ENCODE peak calls at places on chromosome 5, in five cellular contexts. Z, X, B, M and H are unnamed samples.
A peak's percentile ranks its signal among the peaks of the same experiment; 100 is the strongest.

GRCh38 chr5:91288117-91288516 is 95.0 kb downstream of the ARRDC3 start:
- DNase-seq in Z (no peak), M (no peak), X (no peak), B (no peak), H (no peak)

GRCh38 chr5:147170603-147171002 is 64.2 kb upstream of the STK32A start:
- DNase-seq in Z (no peak), M (no peak), B (peak; percentile 98), X (no peak), H (no peak)

GRCh38 chr5:88269222-88269771 is 652 bp upstream of the TMEM161B start:
- DNase-seq in M (peak; percentile 12), X (no peak), B (peak; percentile 6), Z (peak; percentile 16), H (peak; percentile 3)

GRCh38 chr5:113162770-113163169 is 186.2 kb downstream of the DCP2 start:
- DNase-seq in Z (no peak), B (no peak), M (no peak), X (peak; percentile 31), H (no peak)

GRCh38 chr5:165157209-165157608 is 1651.8 kb downstream of the MAT2B start:
- DNase-seq in X (no peak), M (no peak), Z (no peak), B (no peak), H (no peak)

GRCh38 chr5:97111612-97112011 is 30.8 kb downstream of the LIX1 start:
- DNase-seq in B (peak; percentile 56), Z (no peak), X (no peak), M (no peak), H (no peak)

GRCh38 chr5:73311291-73312110 is 137.1 kb downstream of the FOXD1 start:
- DNase-seq in X (peak; percentile 71), M (no peak), Z (no peak), B (no peak), H (peak; percentile 23)

GRCh38 chr5:32388429-32389111 is 56.0 kb downstream of the ZFR start:
- DNase-seq in M (no peak), Z (no peak), B (no peak), X (no peak), H (no peak)

GRCh38 chr5:173902334-173902733 is 14.2 kb downstream of the CPEB4 start:
- DNase-seq in M (no peak), Z (no peak), X (no peak), B (no peak), H (no peak)

GRCh38 chr5:91182763-91183162 is 200.4 kb downstream of the ARRDC3 start:
- DNase-seq in Z (no peak), X (peak; percentile 43), M (no peak), B (no peak), H (no peak)

GRCh38 chr5:4520557-4520956 is 619.6 kb upstream of the ADAMTS16 start:
- DNase-seq in M (no peak), Z (no peak), X (no peak), B (no peak), H (no peak)

GRCh38 chr5:113182658-113183344 is 206.2 kb downstream of the DCP2 start:
- DNase-seq in Z (no peak), X (no peak), B (no peak), M (no peak), H (no peak)

GRCh38 chr5:169133500-169133899 is 167.4 kb downstream of the SLIT3 start:
- DNase-seq in Z (no peak), B (no peak), M (no peak), X (no peak), H (no peak)

GRCh38 chr5:123285122-123286011 is 137.8 kb downstream of the CEP120 start:
- DNase-seq in M (no peak), B (no peak), X (peak; percentile 54), Z (no peak), H (no peak)

GRCh38 chr5:95924720-95925119 is 36.9 kb downstream of the ELL2 start:
- DNase-seq in M (no peak), B (peak; percentile 90), Z (no peak), X (no peak), H (peak; percentile 25)

GRCh38 chr5:14284366-14285148 is 141.4 kb downstream of the TRIO start:
- DNase-seq in X (no peak), B (no peak), M (no peak), Z (no peak), H (no peak)

GRCh38 chr5:175658299-175659145 is 651 bp downstream of the HRH2 start:
- DNase-seq in M (no peak), B (no peak), Z (no peak), X (peak; percentile 76), H (no peak)

GRCh38 chr5:154397652-154398406 is 48.0 kb upstream of the SAP30L start:
- DNase-seq in X (no peak), M (no peak), B (no peak), Z (no peak), H (no peak)

GRCh38 chr5:87398981-87399616 is 13.6 kb downstream of the CCNH start:
- DNase-seq in M (no peak), X (no peak), B (no peak), Z (no peak), H (no peak)

GRCh38 chr5:7827602-7828001 is 23.3 kb downstream of the CFAP90 start:
- DNase-seq in M (no peak), X (no peak), B (no peak), Z (no peak), H (no peak)

GRCh38 chr5:150155258-150156032 is at the start of gene PDGFRB:
- DNase-seq in M (no peak), Z (peak; percentile 58), X (peak; percentile 79), B (no peak), H (no peak)

GRCh38 chr5:135488727-135489465 is 36.7 kb upstream of the TIFAB start:
- DNase-seq in Z (peak; percentile 83), B (peak; percentile 81), X (peak; percentile 84), M (no peak), H (peak; percentile 53)

GRCh38 chr5:1112596-1113331 is 901 bp upstream of the SLC12A7 start:
- DNase-seq in M (no peak), B (peak; percentile 20), X (no peak), Z (no peak), H (no peak)

GRCh38 chr5:89613222-89613956 is 730.4 kb upstream of the MEF2C start:
- DNase-seq in X (no peak), M (peak; percentile 31), Z (no peak), B (no peak), H (no peak)

GRCh38 chr5:173550641-173551040 is 65.8 kb downstream of the BOD1 start:
- DNase-seq in Z (no peak), X (no peak), B (no peak), M (no peak), H (no peak)

GRCh38 chr5:53302524-53302923 is 177.9 kb upstream of the FST start:
- DNase-seq in Z (no peak), B (no peak), X (no peak), M (no peak), H (no peak)

GRCh38 chr5:150376799-150377771 is 19.6 kb downstream of the TCOF1 start:
- DNase-seq in X (no peak), M (no peak), Z (no peak), B (no peak), H (no peak)

GRCh38 chr5:64678400-64678799 is 11.9 kb upstream of the SHISAL2B start:
- DNase-seq in M (no peak), Z (no peak), B (no peak), X (no peak), H (no peak)

GRCh38 chr5:150178262-150178661 is 11.6 kb upstream of the SLC6A7 start:
- DNase-seq in M (no peak), Z (no peak), B (no peak), X (no peak), H (no peak)

GRCh38 chr5:173925449-173926071 is 37.4 kb downstream of the CPEB4 start:
- DNase-seq in B (no peak), X (no peak), Z (peak; percentile 33), M (no peak), H (peak; percentile 69)

GRCh38 chr5:45385321-45386058 is 310.7 kb downstream of the HCN1 start:
- DNase-seq in X (no peak), Z (no peak), M (no peak), B (no peak), H (no peak)

DNA sequence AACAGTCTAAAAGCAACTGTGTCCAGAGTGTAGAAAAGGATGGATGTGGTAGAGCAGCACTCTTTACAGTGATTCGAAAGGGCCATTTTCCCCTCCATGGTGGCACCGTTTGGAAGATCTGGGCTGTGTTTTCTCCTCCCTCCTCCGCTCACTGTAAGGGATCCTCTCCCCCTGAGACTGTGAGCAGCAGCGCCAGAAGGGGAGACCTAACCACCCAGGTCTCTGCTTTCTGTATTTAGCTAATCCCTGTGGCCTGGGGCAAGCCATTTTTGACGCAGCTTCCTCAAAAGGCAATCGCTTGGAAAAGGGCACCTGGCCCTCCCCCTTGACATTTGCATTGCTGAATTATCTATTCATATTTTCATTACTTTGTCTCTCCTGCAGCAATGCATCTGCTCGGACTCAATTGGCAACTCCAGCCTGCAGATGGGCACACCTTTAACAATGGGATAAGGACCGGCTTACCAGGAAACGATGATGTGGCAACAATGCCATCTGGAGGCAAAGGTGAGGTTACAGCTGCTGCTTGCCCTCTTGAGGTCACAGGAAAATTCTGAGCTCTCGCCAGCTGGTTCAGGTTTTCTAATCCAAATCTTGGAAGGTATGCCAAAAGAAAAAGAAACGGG is 244.3 kb upstream of the WWC1 start:
- DNase-seq in Z (no peak), M (peak; percentile 3), X (peak; percentile 78), B (peak; percentile 43), H (peak; percentile 68)
- TF ChIP-seq KDM1A in Z (no peak), M (no peak), X (no peak), B (no peak), H (no peak)

DNA sequence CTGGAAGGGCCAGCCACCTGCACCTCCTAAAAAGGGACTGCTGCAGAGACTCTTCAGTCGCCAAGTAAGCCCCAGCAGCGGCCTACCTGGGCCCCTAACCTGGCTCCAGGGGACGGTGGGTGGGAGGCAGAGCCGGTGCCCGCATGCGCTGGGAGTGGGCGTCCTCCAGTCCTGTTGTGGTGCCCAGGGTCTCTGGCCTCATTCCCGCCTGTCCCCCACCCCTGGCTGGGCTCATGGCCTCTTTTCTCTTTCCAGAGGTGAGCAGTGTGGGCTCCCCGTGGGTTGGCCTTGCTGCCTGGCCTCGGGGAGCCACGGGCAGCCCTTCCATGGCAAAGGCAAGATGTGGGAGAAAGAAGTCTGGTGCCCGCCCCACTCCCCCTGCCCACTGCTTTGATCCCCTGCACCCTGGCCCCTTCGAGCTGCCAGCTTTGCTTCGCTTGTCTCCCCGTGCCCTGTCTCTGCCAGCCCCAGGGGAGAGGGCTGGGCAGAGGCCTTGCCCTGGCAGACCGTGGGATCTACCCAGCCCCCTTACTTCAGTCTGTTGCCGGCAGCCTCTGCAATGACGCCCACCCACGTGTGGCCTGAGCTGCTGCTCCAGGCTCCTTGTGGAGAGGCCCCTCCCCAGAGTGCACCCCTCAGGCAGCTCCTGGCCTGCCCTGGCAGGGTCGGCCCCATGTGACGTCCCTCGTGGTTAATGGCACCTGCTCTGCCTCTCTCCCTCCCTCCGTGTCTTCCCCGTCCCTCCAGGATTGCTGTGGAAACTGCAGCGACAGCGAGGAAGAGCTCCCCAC is 5.4 kb upstream of the PRR7 start:
- DNase-seq in X (no peak), B (no peak), Z (no peak), M (no peak), H (no peak)
- TF ChIP-seq KDM1A in X (no peak), B (no peak), Z (no peak), M (no peak), H (no peak)

GRCh38 chr5:66864240-66864884 is 268.2 kb downstream of the MAST4 start:
- DNase-seq in B (peak; percentile 15), M (no peak), X (no peak), Z (no peak), H (peak; percentile 14)
- TF ChIP-seq KDM1A in B (no peak), M (no peak), X (no peak), Z (no peak), H (no peak)

DNA sequence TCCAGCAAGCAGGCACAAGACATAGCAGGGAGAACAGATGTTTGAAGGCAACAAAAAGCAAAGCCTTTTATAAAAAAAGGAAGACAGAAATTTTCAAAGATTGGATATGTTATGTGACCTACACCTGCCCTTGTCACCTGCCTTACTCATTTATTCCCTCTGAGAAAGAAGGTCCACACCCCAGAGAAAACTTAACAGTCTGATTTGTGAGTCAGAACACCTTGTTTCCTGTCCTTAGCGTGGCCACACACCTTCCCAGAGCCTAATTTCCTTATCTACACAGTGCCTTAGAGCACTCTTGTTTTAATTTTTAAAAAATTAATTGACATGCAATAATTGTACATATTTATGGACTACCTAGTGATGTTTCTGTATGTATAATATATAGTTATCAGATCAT is 419.0 kb upstream of the DAB2 start:
- DNase-seq in M (no peak), Z (no peak), X (no peak), B (no peak), H (no peak)
- TF ChIP-seq KDM1A in M (no peak), Z (no peak), X (no peak), B (no peak), H (no peak)